ENCODE peak calls at places on chromosomes 12 and 14, in seven cellular contexts. Q is mucosa of descending colon, B is ovary, F is tibial artery, O is body of pancreas, M is GM12878, K is pancreas. W is an unnamed sample.

GRCh38 chr14:32826404-32827082 is 112.1 kb upstream of the NPAS3 start:
- DNase-seq in F (no peak), B (no peak), M (no peak), Q (no peak), O (no peak), K (no peak), W (no peak)

GRCh38 chr14:36268957-36269734 is 51.3 kb downstream of the MBIP start:
- DNase-seq in M (no peak), K (no peak), O (no peak), F (no peak), B (no peak), Q (no peak), W (no peak)

GRCh38 chr14:33068626-33069025 is 129.9 kb downstream of the NPAS3 start:
- DNase-seq in Q (no peak), F (no peak), K (no peak), O (no peak), M (no peak), B (no peak), W (no peak)

GRCh38 chr14:61125314-61126082 is 144.5 kb downstream of the SLC38A6 start:
- DNase-seq in B (no peak), O (no peak), K (no peak), F (no peak), Q (no peak), M (no peak), W (no peak)

GRCh38 chr14:22200977-22201605 is 387.9 kb downstream of the DAD1 start:
- DNase-seq in F (no peak), O (no peak), B (no peak), K (no peak), Q (peak; percentile 26), M (peak; percentile 3), W (no peak)

GRCh38 chr14:101151226-101151929 is 247.9 kb upstream of the RTL1 start:
- DNase-seq in K (no peak), Q (no peak), M (no peak), F (no peak), B (no peak), O (no peak), W (no peak)

GRCh38 chr12:46386877-46387629 is 14.5 kb upstream of the SLC38A2 start:
- DNase-seq in F (peak; percentile 84), B (no peak), M (no peak), O (no peak), K (no peak), Q (peak; percentile 40), W (no peak)

GRCh38 chr12:116784238-116784612 is 46.1 kb downstream of the RNFT2 start:
- DNase-seq in O (no peak), F (no peak), Q (no peak), K (no peak), M (no peak), B (no peak), W (no peak)

GRCh38 chr12:82130763-82131162 is 227.4 kb downstream of the CCDC59 start:
- DNase-seq in F (no peak), Q (no peak), O (no peak), K (no peak), M (no peak), B (no peak), W (no peak)

GRCh38 chr12:43370299-43370698 is 181.7 kb downstream of the ADAMTS20 start:
- DNase-seq in Q (no peak), F (no peak), M (no peak), K (no peak), B (no peak), O (no peak), W (no peak)

GRCh38 chr12:60035835-60036234 is 440.0 kb downstream of the SLC16A7 start:
- DNase-seq in Q (no peak), O (no peak), K (no peak), B (no peak), F (no peak), M (no peak), W (no peak)

GRCh38 chr14:69356903-69357543 is 41.1 kb downstream of the ERH start:
- DNase-seq in K (no peak), B (no peak), F (no peak), Q (no peak), M (no peak), O (no peak), W (no peak)

GRCh38 chr12:91810531-91810930 is 335.1 kb downstream of the BTG1 start:
- DNase-seq in M (no peak), B (no peak), F (no peak), Q (no peak), O (no peak), K (no peak), W (no peak)

GRCh38 chr12:10641735-10642500 is 28.5 kb upstream of the MAGOHB start:
- DNase-seq in Q (peak; percentile 68), K (no peak), O (no peak), M (no peak), F (no peak), B (no peak), W (no peak)

GRCh38 chr12:47033081-47033480 is 46.3 kb upstream of the PCED1B start:
- DNase-seq in K (no peak), F (peak; percentile 83), Q (no peak), B (peak; percentile 39), M (no peak), O (peak; percentile 59), W (peak; percentile 73)

GRCh38 chr12:94563261-94563660 is 87.1 kb downstream of the TMCC3 start:
- DNase-seq in B (no peak), M (no peak), O (no peak), Q (no peak), K (no peak), F (no peak), W (no peak)

GRCh38 chr12:52952082-52952801 is 3.3 kb downstream of the KRT18 start:
- DNase-seq in F (no peak), B (no peak), Q (peak; percentile 76), O (peak; percentile 90), K (peak; percentile 93), M (no peak), W (no peak)
- TF ChIP-seq CTCF in F (no peak), B (no peak), Q (no peak), O (peak; percentile 70), K (no peak), M (peak; percentile 1), W (no peak)

GRCh38 chr12:133046698-133047097 is 9.4 kb downstream of the ZNF84 start:
- DNase-seq in M (no peak), Q (no peak), F (no peak), B (no peak), O (no peak), K (no peak), W (no peak)
- H3K9me3 ChIP-seq in M (peaks cover 79% of the 10 kb centered on the region), Q (peaks cover 98% of the 10 kb centered on the region), F (peaks cover 99% of the 10 kb centered on the region), B (peaks cover 54% of the 10 kb centered on the region), O (no peaks in the 10 kb centered on the region), K (peaks cover 31% of the 10 kb centered on the region), W (peaks cover 100% of the 10 kb centered on the region)

GRCh38 chr14:76056128-76056527 is 70.6 kb downstream of the IFT43 start:
- DNase-seq in F (no peak), O (no peak), Q (no peak), M (no peak), B (no peak), K (no peak), W (no peak)
- TF ChIP-seq CTCF in F (no peak), O (no peak), Q (no peak), M (peak; percentile 26), B (no peak), K (no peak), W (peak; percentile 40)

DNA sequence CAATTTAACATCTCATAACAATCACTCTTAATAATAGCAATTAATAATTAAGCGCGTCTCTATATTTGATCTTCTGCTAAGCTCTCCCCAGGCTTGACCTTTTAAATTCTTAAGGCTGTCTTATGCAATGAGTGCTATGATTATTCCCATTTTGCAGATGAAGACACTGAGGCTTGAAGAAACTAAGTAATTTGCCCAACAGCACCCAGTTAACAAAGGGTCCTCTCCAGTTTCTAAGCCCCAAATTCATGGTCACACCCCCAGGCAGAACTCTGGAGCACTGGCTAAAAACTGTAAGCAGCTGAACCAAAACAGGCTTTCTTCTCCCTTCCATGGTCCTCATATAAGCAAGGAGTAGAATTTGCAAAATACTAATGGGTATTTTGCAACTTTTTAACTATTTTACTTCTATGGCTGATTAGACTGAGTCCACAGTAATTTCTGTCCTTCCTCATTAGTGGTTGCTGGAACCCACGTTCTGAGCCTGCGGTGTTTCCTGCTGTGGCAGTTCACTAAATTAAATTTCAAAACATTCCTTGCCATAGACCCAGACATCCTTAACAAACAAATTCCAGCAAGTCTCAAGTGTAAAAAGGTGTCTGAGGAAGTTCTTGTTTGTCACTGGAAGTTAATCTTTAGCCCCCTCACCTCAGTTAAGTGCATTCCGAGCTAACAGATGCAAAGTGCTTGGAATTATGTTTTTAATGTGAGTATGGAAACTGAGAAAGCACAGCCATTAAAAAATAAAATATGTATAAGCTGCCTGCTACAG is 76.5 kb downstream of the TMEM132D start:
- DNase-seq in K (no peak), B (no peak), Q (no peak), O (no peak), F (no peak), M (no peak), W (no peak)
- H3K9me3 ChIP-seq in K (no peaks in the 10 kb centered on the region), B (no peaks in the 10 kb centered on the region), Q (peaks cover 2% of the 10 kb centered on the region), O (no peaks in the 10 kb centered on the region), F (no peaks in the 10 kb centered on the region), M (no peaks in the 10 kb centered on the region), W (no peaks in the 10 kb centered on the region)

DNA sequence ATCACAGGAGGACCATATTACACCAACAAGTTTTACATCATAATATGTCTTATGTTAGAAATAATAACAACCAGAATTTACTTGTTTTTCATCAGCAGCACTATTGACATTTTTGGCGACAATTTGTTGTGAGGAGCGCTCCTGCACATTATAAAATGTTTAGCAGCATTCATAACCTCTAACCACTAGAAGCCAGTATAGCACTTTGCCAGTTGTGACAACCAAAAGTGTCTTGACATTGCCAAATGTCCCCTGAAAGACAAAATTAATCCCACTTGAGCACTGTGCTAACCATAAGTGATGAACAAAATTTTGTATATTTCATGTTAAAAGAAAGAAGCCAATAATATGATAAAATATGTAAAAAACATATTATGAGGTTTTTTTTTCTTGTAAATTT is 356.9 kb upstream of the LMO3 start:
- DNase-seq in O (no peak), K (no peak), B (no peak), Q (no peak), M (no peak), F (no peak), W (no peak)
- TF ChIP-seq CTCF in O (no peak), K (no peak), B (no peak), Q (no peak), M (no peak), F (no peak), W (no peak)

DNA sequence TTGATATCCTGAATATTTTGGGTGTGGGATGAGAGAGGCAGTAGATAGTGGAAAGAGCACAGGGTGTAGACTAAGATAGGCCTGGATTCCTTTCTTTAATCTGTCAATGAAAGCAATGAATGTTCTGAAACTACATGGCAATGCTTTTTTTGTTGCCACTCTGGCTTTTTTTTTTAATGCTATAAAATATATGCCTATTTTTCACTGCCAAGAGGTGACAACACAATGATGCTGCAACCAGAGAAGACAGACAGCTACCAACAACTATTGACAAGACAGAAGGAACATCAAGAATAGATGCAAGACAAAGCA is 9.4 kb downstream of the ANG start:
- DNase-seq in B (no peak), K (no peak), Q (no peak), M (no peak), F (no peak), O (no peak), W (no peak)
- H3K9me3 ChIP-seq in B (no peaks in the 10 kb centered on the region), K (no peaks in the 10 kb centered on the region), Q (no peaks in the 10 kb centered on the region), M (no peaks in the 10 kb centered on the region), F (no peaks in the 10 kb centered on the region), O (no peaks in the 10 kb centered on the region), W (no peaks in the 10 kb centered on the region)

GRCh38 chr12:549476-550082 is 89.8 kb downstream of the B4GALNT3 start:
- DNase-seq in M (no peak), Q (no peak), O (no peak), B (no peak), F (peak; percentile 49), K (no peak), W (no peak)
- TF ChIP-seq CTCF in M (no peak), Q (no peak), O (no peak), B (no peak), F (no peak), K (no peak), W (no peak)

W was measured in right atrium auricular region.